ENCODE peak calls at places on chromosome X, in ten cellular contexts. E, T, O, W, H, V, Y, Z, Q and X are unnamed samples. For H3K4me1, the result is how much of the 10 kb centered on the place peaks cover.

GRCh38 chrX:15680401-15680800 is 15.8 kb upstream of the CLTRN start:
- DNase-seq in T (no peak), W (no peak), V (no peak), O (no peak), E (no peak), Z (no peak), H (no peak), Y (peak), Q (no peak), X (no peak)

GRCh38 chrX:97021680-97022079 is 138.0 kb downstream of the RPA4 start:
- DNase-seq in T (no peak), E (no peak), Y (no peak), O (no peak), Q (no peak), H (no peak), Z (no peak), W (no peak), V (no peak), X (no peak)

GRCh38 chrX:106286053-106286650 is 118.0 kb downstream of the PWWP3B start:
- DNase-seq in T (no peak), E (no peak), W (no peak), H (no peak), V (no peak), Z (no peak), Y (peak), O (no peak), Q (no peak), X (no peak)

GRCh38 chrX:99722094-99722493 is 688.0 kb downstream of the PCDH19 start:
- DNase-seq in T (no peak), V (no peak), Y (no peak), W (no peak), E (no peak), Z (peak), H (no peak), Q (no peak), O (no peak), X (no peak)

GRCh38 chrX:134431894-134432293 is 28.1 kb upstream of the HPRT1 start:
- DNase-seq in Z (no peak), O (no peak), E (no peak), H (no peak), W (no peak), T (no peak), Q (no peak), Y (no peak), V (no peak), X (no peak)

GRCh38 chrX:8242431-8242830 is 71.4 kb upstream of the VCX2 start:
- DNase-seq in Y (no peak), T (no peak), W (no peak), H (no peak), Q (no peak), O (no peak), Z (no peak), V (no peak), E (no peak), X (no peak)

GRCh38 chrX:115029869-115030564 is 12.6 kb upstream of the IL13RA2 start:
- DNase-seq in E (no peak), W (peak), H (no peak), V (no peak), Z (no peak), T (no peak), Y (no peak), O (no peak), Q (no peak), X (no peak)

GRCh38 chrX:102975016-102975415 is 37.9 kb downstream of the RAB40AL start:
- DNase-seq in H (no peak), E (no peak), V (no peak), Z (no peak), Y (no peak), W (no peak), O (no peak), T (no peak), Q (no peak), X (no peak)

GRCh38 chrX:1717326-1717725 is 102.5 kb downstream of the ASMT start:
- DNase-seq in Q (no peak), T (no peak), O (no peak), Z (peak), Y (no peak), W (no peak), H (no peak), V (no peak), E (no peak), X (no peak)

GRCh38 chrX:24728530-24728929 is 34.8 kb downstream of the POLA1 start:
- DNase-seq in H (no peak), W (no peak), T (no peak), Q (no peak), Y (no peak), O (no peak), Z (no peak), E (no peak), V (no peak), X (no peak)

GRCh38 chrX:128436397-128437103 is 384.3 kb upstream of the ACTRT1 start:
- DNase-seq in Z (no peak), Y (no peak), O (no peak), V (no peak), E (no peak), Q (no peak), T (no peak), H (no peak), W (peak), X (no peak)

GRCh38 chrX:107669885-107670628 is 41.7 kb downstream of the PRPS1 start:
- DNase-seq in Z (peak), Y (no peak), O (no peak), Q (no peak), E (no peak), H (no peak), V (no peak), W (no peak), T (no peak), X (no peak)

GRCh38 chrX:83469551-83469950 is 38.5 kb upstream of the POU3F4 start:
- DNase-seq in T (no peak), Z (peak), Y (peak), Q (no peak), W (no peak), E (no peak), V (no peak), O (no peak), H (no peak), X (no peak)

GRCh38 chrX:22689290-22689689 is 310.5 kb upstream of the DDX53 start:
- DNase-seq in Q (no peak), W (no peak), V (no peak), E (no peak), Y (no peak), Z (no peak), O (no peak), H (no peak), T (no peak), X (no peak)

GRCh38 chrX:119399772-119400101 is 601 bp downstream of the SLC25A43 start:
- DNase-seq in Q (no peak), H (no peak), T (no peak), Z (no peak), E (no peak), Y (no peak), W (no peak), V (no peak), O (no peak), X (no peak)

GRCh38 chrX:19343085-19343461 is 654 bp upstream of the PDHA1 start:
- DNase-seq in Y (no peak), E (no peak), V (no peak), Z (no peak), O (no peak), W (no peak), Q (no peak), H (no peak), T (no peak), X (no peak)

GRCh38 chrX:116873678-116874077 is 410.9 kb upstream of the CT83 start:
- DNase-seq in Y (no peak), T (no peak), H (no peak), Z (no peak), W (no peak), Q (no peak), V (no peak), O (no peak), E (no peak), X (no peak)

GRCh38 chrX:107548775-107549174 is 79.5 kb upstream of the PRPS1 start:
- DNase-seq in Z (no peak), O (no peak), E (no peak), W (no peak), Q (no peak), T (no peak), Y (no peak), V (no peak), H (no peak), X (no peak)

GRCh38 chrX:108020631-108021030 is 24.2 kb upstream of the VSIG1 start:
- DNase-seq in W (no peak), Q (no peak), Y (no peak), Z (peak), E (no peak), T (no peak), V (no peak), O (no peak), H (no peak), X (no peak)

DNA sequence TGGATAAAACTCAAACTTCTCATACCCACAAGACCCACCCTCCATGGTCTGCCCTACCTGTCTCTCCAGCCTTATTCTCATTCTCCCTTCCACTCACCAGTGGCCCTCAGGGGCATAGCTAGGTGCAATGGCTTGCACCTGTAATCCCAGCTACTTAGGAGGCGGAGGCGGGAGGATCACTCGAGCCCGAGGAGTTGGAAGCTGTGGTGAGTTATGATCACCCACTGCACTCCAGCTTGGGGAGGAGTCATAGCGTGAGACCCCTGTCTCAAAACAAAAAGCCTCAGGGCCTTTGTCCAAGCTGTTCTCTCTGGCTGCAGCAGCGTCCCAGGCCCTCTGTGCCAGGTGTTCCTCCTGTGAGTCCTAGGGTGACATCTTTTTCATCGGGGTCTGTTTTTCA is 16.5 kb downstream of the TKTL1 start:
- DNase-seq in V (no peak), Z (no peak), W (no peak), T (no peak), Q (no peak), H (no peak), O (no peak), E (no peak), Y (no peak), X (no peak)
- H3K4me1 ChIP-seq in V (under half), Z (under half), W (under half), T (under half), Q (under half), H (under half), O (under half), E (under half), Y (under half), X (under half)

GRCh38 chrX:16870861-16871584 is 861 bp upstream of the RBBP7 start:
- DNase-seq in E (no peak), T (no peak), Q (no peak), W (peak), O (peak), Z (peak), Y (peak), H (peak), V (peak), X (peak)

GRCh38 chrX:16870095-16870860 is at the start of gene RBBP7:
- DNase-seq in H (peak), W (peak), Q (peak), Z (peak), V (peak), Y (peak), T (peak), E (peak), O (peak), X (peak)

GRCh38 chrX:16867947-16868346 is 2.2 kb downstream of the RBBP7 start:
- DNase-seq in T (no peak), Q (no peak), O (no peak), Y (no peak), H (no peak), Z (no peak), V (no peak), E (no peak), W (no peak), X (no peak)

GRCh38 chrX:16869393-16870094 is 618 bp downstream of the RBBP7 start:
- DNase-seq in H (peak), Q (no peak), T (no peak), W (peak), Z (peak), V (peak), Y (peak), E (no peak), O (peak), X (peak)

DNA sequence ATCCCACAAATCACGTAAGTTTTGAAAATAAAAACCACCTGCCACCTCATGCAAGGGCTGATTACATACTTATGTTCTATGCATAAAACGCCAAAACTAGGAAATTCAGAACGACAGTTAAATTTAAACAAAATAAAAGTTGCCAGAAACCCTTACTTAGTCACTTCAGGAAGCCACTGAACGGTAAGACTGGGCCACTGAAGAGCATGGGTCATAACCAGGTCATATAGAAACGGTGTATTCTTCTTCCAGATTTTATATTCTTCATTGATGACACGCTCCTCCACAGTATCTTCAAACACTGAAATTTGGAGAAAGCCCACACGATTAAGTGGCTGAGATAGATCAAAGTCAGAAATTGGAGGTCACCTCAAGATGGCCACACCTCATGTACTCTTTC is 1.2 kb downstream of the RBBP7 start:
- DNase-seq in Y (no peak), Z (no peak), O (no peak), V (no peak), E (no peak), Q (no peak), H (no peak), T (no peak), W (no peak), X (no peak)
- H3K4me3 ChIP-seq in Y (peak), Z (peak), O (peak), V (peak), E (peak), Q (peak), H (peak), T (peak), W (peak), X (peak)

DNA sequence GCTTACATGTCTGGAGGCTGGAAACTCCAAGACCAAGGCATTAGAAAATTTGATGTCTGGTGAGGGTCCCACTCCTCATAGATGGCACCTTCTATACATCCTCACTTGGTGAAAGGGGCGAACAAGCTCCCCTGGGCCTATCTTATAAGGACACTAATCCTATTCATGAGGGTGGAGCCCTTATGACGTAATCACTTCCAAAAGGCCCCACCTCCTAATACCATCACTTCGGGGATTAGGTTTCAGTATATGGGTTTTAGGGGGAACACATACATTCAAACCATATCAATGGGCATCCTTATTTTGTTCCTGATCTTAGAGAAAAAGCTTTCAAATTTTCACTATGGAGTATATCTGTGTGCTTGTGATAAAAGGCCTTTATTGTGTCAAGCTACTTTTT is 39.0 kb upstream of the ALG13 start:
- DNase-seq in T (no peak), H (no peak), E (no peak), Q (no peak), V (no peak), O (no peak), Z (no peak), W (no peak), Y (no peak), X (no peak)
- H3K27ac ChIP-seq in T (no peak), H (no peak), E (no peak), Q (no peak), V (no peak), O (no peak), Z (no peak), W (no peak), Y (no peak), X (no peak)

DNA sequence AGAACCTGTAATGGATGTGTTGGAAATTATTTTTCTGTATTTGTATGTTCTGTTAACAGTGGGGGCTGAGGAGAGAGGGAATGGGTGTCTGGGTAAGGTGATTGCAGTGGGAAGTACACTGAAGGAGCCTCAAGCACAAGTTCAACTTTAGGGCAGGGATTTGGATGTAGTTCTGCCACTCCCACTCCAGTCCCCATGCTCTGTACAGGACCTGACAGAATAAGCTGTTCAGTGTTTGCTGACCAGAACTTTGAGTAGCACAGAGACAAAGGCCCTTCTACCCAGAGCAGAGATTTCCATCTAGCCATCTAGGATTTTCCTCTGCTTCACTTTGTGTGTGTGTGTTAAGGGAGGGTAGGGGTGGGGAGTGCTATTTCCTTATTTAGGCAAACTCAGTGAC is 49.2 kb downstream of the VSIG4 start:
- DNase-seq in E (no peak), V (no peak), Y (no peak), H (no peak), T (no peak), Q (no peak), O (no peak), W (no peak), Z (no peak), X (no peak)
- H3K4me1 ChIP-seq in E (under half), V (under half), Y (under half), H (under half), T (under half), Q (under half), O (under half), W (under half), Z (under half), X (under half)

GRCh38 chrX:150983526-150984163 is 510 bp downstream of the HMGB3 start:
- DNase-seq in Q (no peak), Y (peak), H (no peak), V (no peak), O (no peak), W (no peak), T (peak), Z (no peak), E (no peak), X (no peak)

GRCh38 chrX:150982235-150982785 is 825 bp upstream of the HMGB3 start:
- DNase-seq in E (no peak), T (no peak), Y (no peak), Z (no peak), H (no peak), V (no peak), Q (no peak), O (no peak), W (no peak), X (no peak)

GRCh38 chrX:150980711-150981110 is 2.4 kb upstream of the HMGB3 start:
- DNase-seq in H (no peak), Q (no peak), W (no peak), O (no peak), V (no peak), Z (no peak), E (no peak), Y (no peak), T (no peak), X (no peak)

GRCh38 chrX:150982786-150983525 is at the start of gene HMGB3:
- DNase-seq in E (peak), T (peak), Y (peak), W (peak), H (peak), O (peak), V (peak), Z (peak), Q (peak), X (peak)

GRCh38 chrX:150984164-150984824 is 1.2 kb downstream of the HMGB3 start:
- DNase-seq in E (no peak), O (no peak), H (no peak), Y (peak), T (peak), Q (no peak), V (no peak), W (no peak), Z (no peak), X (no peak)
- H3K4me3 ChIP-seq in E (peak), O (peak), H (peak), Y (peak), T (peak), Q (peak), V (peak), W (peak), Z (peak), X (peak)

DNA sequence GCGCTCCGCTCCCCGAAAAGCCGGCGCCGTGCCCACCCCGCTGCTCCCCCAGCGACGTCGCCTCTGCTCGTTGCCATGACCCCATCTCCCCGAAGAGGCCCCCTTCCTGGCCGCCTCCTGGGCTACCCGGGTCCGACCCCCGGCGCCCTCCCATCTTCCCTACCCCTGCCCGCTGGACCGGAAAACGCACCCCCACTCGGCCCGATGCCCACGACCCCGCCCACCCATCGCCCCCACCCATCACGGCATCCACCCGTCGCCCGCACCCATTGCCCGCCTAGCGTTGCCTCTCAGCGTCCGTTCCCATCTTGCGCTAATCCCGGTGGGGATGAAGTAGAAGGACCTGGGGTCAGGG is 421 bp downstream of the GDI1 start:
- DNase-seq in E (no peak), T (no peak), Z (no peak), W (no peak), Q (no peak), V (no peak), H (no peak), Y (no peak), O (no peak), X (no peak)
- H3K27ac ChIP-seq in E (peak), T (peak), Z (peak), W (peak), Q (peak), V (peak), H (peak), Y (peak), O (peak), X (peak)